ENCODE peak calls at places on chromosomes 16 and 17, in nine cellular contexts. One of them, this sample, is unnamed.

GRCh38 chr16:17607075-17607509 is 136.3 kb upstream of the XYLT1 start:
- DNase-seq in lung: no peak
- DNase-seq in CD8-positive, alpha-beta T cell: no peak
- DNase-seq in adrenal gland: no peak
- DNase-seq in heart right ventricle: no peak
- DNase-seq in testis: no peak
- DNase-seq in endodermal cell: no peak
- DNase-seq in ovary: no peak
- DNase-seq in fibroblast of lung: no peak
- DNase-seq in this sample: no peak

GRCh38 chr17:8002646-8003593 is 505 bp downstream of the GUCY2D start:
- DNase-seq in lung: no peak
- DNase-seq in CD8-positive, alpha-beta T cell: no peak
- DNase-seq in adrenal gland: no peak
- DNase-seq in heart right ventricle: no peak
- DNase-seq in testis: no peak
- DNase-seq in endodermal cell: peak; percentile 70
- DNase-seq in ovary: no peak
- DNase-seq in fibroblast of lung: no peak
- DNase-seq in this sample: no peak

GRCh38 chr17:50277357-50277754 is 3.1 kb downstream of the TMEM92 start:
- DNase-seq in lung: no peak
- DNase-seq in CD8-positive, alpha-beta T cell: no peak
- DNase-seq in adrenal gland: no peak
- DNase-seq in heart right ventricle: no peak
- DNase-seq in testis: no peak
- DNase-seq in endodermal cell: peak; percentile 56
- DNase-seq in ovary: peak; percentile 15
- DNase-seq in fibroblast of lung: no peak
- DNase-seq in this sample: no peak

GRCh38 chr17:55454906-55455474 is 33.4 kb upstream of the MMD start:
- DNase-seq in lung: no peak
- DNase-seq in CD8-positive, alpha-beta T cell: no peak
- DNase-seq in adrenal gland: no peak
- DNase-seq in heart right ventricle: no peak
- DNase-seq in testis: no peak
- DNase-seq in endodermal cell: no peak
- DNase-seq in ovary: no peak
- DNase-seq in fibroblast of lung: peak; percentile 93
- DNase-seq in this sample: no peak

GRCh38 chr17:63997341-63998048 is 656 bp upstream of the PRR29 start:
- DNase-seq in lung: no peak
- DNase-seq in CD8-positive, alpha-beta T cell: no peak
- DNase-seq in adrenal gland: peak; percentile 63
- DNase-seq in heart right ventricle: peak; percentile 53
- DNase-seq in testis: no peak
- DNase-seq in endodermal cell: no peak
- DNase-seq in ovary: no peak
- DNase-seq in fibroblast of lung: no peak
- DNase-seq in this sample: no peak

GRCh38 chr16:84225571-84225970 is 14.2 kb downstream of the KCNG4 start:
- DNase-seq in lung: no peak
- DNase-seq in CD8-positive, alpha-beta T cell: no peak
- DNase-seq in adrenal gland: no peak
- DNase-seq in heart right ventricle: no peak
- DNase-seq in testis: no peak
- DNase-seq in endodermal cell: no peak
- DNase-seq in ovary: no peak
- DNase-seq in fibroblast of lung: no peak
- DNase-seq in this sample: no peak

GRCh38 chr17:45942284-45942683 is 47.9 kb downstream of the MAPT start:
- DNase-seq in lung: no peak
- DNase-seq in CD8-positive, alpha-beta T cell: no peak
- DNase-seq in adrenal gland: peak; percentile 91
- DNase-seq in heart right ventricle: peak; percentile 82
- DNase-seq in testis: peak; percentile 22
- DNase-seq in endodermal cell: no peak
- DNase-seq in ovary: peak; percentile 33
- DNase-seq in fibroblast of lung: peak; percentile 30
- DNase-seq in this sample: peak; percentile 75

GRCh38 chr16:69294051-69294450 is 17.1 kb upstream of the VPS4A start:
- DNase-seq in lung: no peak
- DNase-seq in CD8-positive, alpha-beta T cell: no peak
- DNase-seq in adrenal gland: no peak
- DNase-seq in heart right ventricle: no peak
- DNase-seq in testis: no peak
- DNase-seq in endodermal cell: no peak
- DNase-seq in ovary: no peak
- DNase-seq in fibroblast of lung: no peak
- DNase-seq in this sample: no peak

GRCh38 chr17:71762526-71762925 is 358.3 kb upstream of the SOX9 start:
- DNase-seq in lung: no peak
- DNase-seq in CD8-positive, alpha-beta T cell: no peak
- DNase-seq in adrenal gland: no peak
- DNase-seq in heart right ventricle: no peak
- DNase-seq in testis: no peak
- DNase-seq in endodermal cell: no peak
- DNase-seq in ovary: no peak
- DNase-seq in fibroblast of lung: no peak
- DNase-seq in this sample: no peak

GRCh38 chr16:53207810-53208752 is 153.3 kb downstream of the CHD9 start:
- DNase-seq in lung: peak; percentile 55
- DNase-seq in CD8-positive, alpha-beta T cell: no peak
- DNase-seq in adrenal gland: peak; percentile 80
- DNase-seq in heart right ventricle: peak; percentile 64
- DNase-seq in testis: peak; percentile 78
- DNase-seq in endodermal cell: peak; percentile 78
- DNase-seq in ovary: peak; percentile 37
- DNase-seq in fibroblast of lung: peak; percentile 92
- DNase-seq in this sample: no peak

GRCh38 chr16:86639354-86639753 is 61.0 kb downstream of the FOXL1 start:
- DNase-seq in lung: no peak
- DNase-seq in CD8-positive, alpha-beta T cell: no peak
- DNase-seq in adrenal gland: no peak
- DNase-seq in heart right ventricle: peak; percentile 24
- DNase-seq in testis: no peak
- DNase-seq in endodermal cell: no peak
- DNase-seq in ovary: no peak
- DNase-seq in fibroblast of lung: no peak
- DNase-seq in this sample: no peak

GRCh38 chr16:27341549-27341948 is 27.8 kb downstream of the IL4R start:
- DNase-seq in lung: no peak
- DNase-seq in CD8-positive, alpha-beta T cell: no peak
- DNase-seq in adrenal gland: no peak
- DNase-seq in heart right ventricle: no peak
- DNase-seq in testis: no peak
- DNase-seq in endodermal cell: no peak
- DNase-seq in ovary: no peak
- DNase-seq in fibroblast of lung: no peak
- DNase-seq in this sample: no peak

GRCh38 chr17:50947844-50948514 is 81.8 kb upstream of the TOB1 start:
- DNase-seq in lung: peak; percentile 76
- DNase-seq in CD8-positive, alpha-beta T cell: no peak
- DNase-seq in adrenal gland: peak; percentile 91
- DNase-seq in heart right ventricle: peak; percentile 54
- DNase-seq in testis: peak; percentile 64
- DNase-seq in endodermal cell: no peak
- DNase-seq in ovary: peak; percentile 63
- DNase-seq in fibroblast of lung: no peak
- DNase-seq in this sample: no peak

GRCh38 chr16:46812781-46813555 is 18.0 kb downstream of the C16orf87 start:
- DNase-seq in lung: no peak
- DNase-seq in CD8-positive, alpha-beta T cell: no peak
- DNase-seq in adrenal gland: no peak
- DNase-seq in heart right ventricle: no peak
- DNase-seq in testis: no peak
- DNase-seq in endodermal cell: no peak
- DNase-seq in ovary: no peak
- DNase-seq in fibroblast of lung: no peak
- DNase-seq in this sample: no peak

GRCh38 chr16:35449663-35450062 is 1990.3 kb downstream of the TP53TG3F start:
- DNase-seq in lung: no peak
- DNase-seq in CD8-positive, alpha-beta T cell: no peak
- DNase-seq in adrenal gland: no peak
- DNase-seq in heart right ventricle: no peak
- DNase-seq in testis: no peak
- DNase-seq in endodermal cell: no peak
- DNase-seq in ovary: no peak
- DNase-seq in fibroblast of lung: no peak
- DNase-seq in this sample: no peak
- H3K9me3 ChIP-seq in lung: peaks cover 13% of the 10 kb centered on the region
- H3K9me3 ChIP-seq in CD8-positive, alpha-beta T cell: no peaks in the 10 kb centered on the region
- H3K9me3 ChIP-seq in adrenal gland: no peaks in the 10 kb centered on the region
- H3K9me3 ChIP-seq in heart right ventricle: peaks cover 9% of the 10 kb centered on the region
- H3K9me3 ChIP-seq in testis: no peaks in the 10 kb centered on the region
- H3K9me3 ChIP-seq in endodermal cell: peaks cover 96% of the 10 kb centered on the region
- H3K9me3 ChIP-seq in ovary: no peaks in the 10 kb centered on the region
- H3K9me3 ChIP-seq in fibroblast of lung: peaks cover 2% of the 10 kb centered on the region
- H3K9me3 ChIP-seq in this sample: no peaks in the 10 kb centered on the region

GRCh38 chr16:13864689-13865088 is 55.3 kb upstream of the ERCC4 start:
- DNase-seq in lung: no peak
- DNase-seq in CD8-positive, alpha-beta T cell: no peak
- DNase-seq in adrenal gland: no peak
- DNase-seq in heart right ventricle: no peak
- DNase-seq in testis: no peak
- DNase-seq in endodermal cell: no peak
- DNase-seq in ovary: no peak
- DNase-seq in fibroblast of lung: no peak
- DNase-seq in this sample: no peak
- H3K4me3 ChIP-seq in lung: no peak overlapping the region
- H3K4me3 ChIP-seq in CD8-positive, alpha-beta T cell: no peak overlapping the region
- H3K4me3 ChIP-seq in adrenal gland: no peak overlapping the region
- H3K4me3 ChIP-seq in heart right ventricle: no peak overlapping the region
- H3K4me3 ChIP-seq in testis: no peak overlapping the region
- H3K4me3 ChIP-seq in endodermal cell: no peak overlapping the region
- H3K4me3 ChIP-seq in ovary: no peak overlapping the region
- H3K4me3 ChIP-seq in fibroblast of lung: no peak overlapping the region
- H3K4me3 ChIP-seq in this sample: no peak overlapping the region

DNA sequence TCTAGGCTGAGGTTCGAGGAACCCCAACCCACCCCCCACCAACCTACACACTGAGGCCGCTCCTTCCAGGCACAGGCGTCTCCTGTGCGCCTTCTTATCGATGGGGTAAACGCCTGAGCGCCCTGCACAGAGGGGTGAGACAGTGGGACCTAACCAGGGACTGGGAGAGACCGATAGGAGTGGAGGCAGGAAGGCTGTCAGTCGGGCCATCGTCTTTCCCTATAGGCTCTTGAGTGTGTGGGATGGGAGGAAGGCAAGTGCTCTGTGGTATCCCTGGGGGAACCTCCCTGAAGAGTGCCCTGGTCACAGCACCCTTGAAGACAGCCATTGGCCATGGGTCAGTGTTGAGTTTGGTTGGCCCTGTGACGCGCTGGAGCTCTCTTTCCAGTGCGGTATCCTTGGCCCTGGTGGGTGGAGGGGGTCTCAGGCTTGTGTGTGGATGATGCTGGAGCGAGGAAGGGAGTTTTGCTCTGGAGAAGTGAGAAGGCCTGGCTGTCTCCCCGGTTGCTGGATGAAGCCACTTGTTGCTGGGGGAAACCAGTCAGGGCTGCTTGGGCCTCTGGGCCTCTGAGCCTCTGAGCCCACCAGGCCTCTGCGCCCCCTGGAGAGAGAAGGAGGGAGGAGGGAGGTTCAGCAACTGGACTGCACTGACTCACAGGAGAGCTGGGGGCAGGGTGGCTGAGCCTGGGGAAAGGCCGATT is 1.7 kb downstream of the GPRC5C start:
- DNase-seq in lung: no peak
- DNase-seq in CD8-positive, alpha-beta T cell: no peak
- DNase-seq in adrenal gland: no peak
- DNase-seq in heart right ventricle: no peak
- DNase-seq in testis: no peak
- DNase-seq in endodermal cell: peak; percentile 81
- DNase-seq in ovary: peak; percentile 50
- DNase-seq in fibroblast of lung: no peak
- DNase-seq in this sample: no peak
- TF ChIP-seq CTCF in lung: no peak
- TF ChIP-seq CTCF in CD8-positive, alpha-beta T cell: no peak
- TF ChIP-seq CTCF in adrenal gland: no peak
- TF ChIP-seq CTCF in heart right ventricle: no peak
- TF ChIP-seq CTCF in testis: no peak
- TF ChIP-seq CTCF in endodermal cell: no peak
- TF ChIP-seq CTCF in ovary: no peak
- TF ChIP-seq CTCF in fibroblast of lung: no peak
- TF ChIP-seq CTCF in this sample: no peak

DNA sequence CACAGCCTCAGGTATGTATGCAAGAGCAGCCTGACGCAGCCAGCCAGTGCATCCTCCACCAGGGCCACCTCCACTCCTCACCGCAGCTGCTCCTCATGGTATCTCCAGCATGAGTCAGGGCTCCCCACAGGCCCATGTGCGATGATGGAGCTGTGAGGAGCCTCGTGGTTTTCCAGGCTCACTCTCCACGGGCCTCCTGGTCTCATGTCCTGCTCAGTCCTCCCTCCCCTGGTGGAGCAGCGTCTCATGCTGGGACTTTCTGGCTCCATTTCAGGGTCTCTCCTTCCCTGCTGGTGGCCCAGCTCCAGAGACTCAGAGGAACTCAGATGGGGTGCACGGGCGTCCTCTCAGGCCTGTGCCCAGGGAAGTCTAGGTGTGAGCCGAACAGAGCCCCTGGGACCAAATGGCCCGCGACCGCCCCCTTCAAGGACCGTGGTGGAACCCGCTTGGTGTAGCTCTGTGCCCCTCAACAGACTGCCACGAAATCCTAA is 70.4 kb downstream of the METRNL start:
- DNase-seq in lung: peak; percentile 11
- DNase-seq in CD8-positive, alpha-beta T cell: no peak
- DNase-seq in adrenal gland: no peak
- DNase-seq in heart right ventricle: no peak
- DNase-seq in testis: peak; percentile 12
- DNase-seq in endodermal cell: peak; percentile 42
- DNase-seq in ovary: no peak
- DNase-seq in fibroblast of lung: no peak
- DNase-seq in this sample: peak; percentile 57
- H3K9me3 ChIP-seq in lung: no peaks in the 10 kb centered on the region
- H3K9me3 ChIP-seq in CD8-positive, alpha-beta T cell: no peaks in the 10 kb centered on the region
- H3K9me3 ChIP-seq in adrenal gland: no peaks in the 10 kb centered on the region
- H3K9me3 ChIP-seq in heart right ventricle: no peaks in the 10 kb centered on the region
- H3K9me3 ChIP-seq in testis: no peaks in the 10 kb centered on the region
- H3K9me3 ChIP-seq in endodermal cell: no peaks in the 10 kb centered on the region
- H3K9me3 ChIP-seq in ovary: no peaks in the 10 kb centered on the region
- H3K9me3 ChIP-seq in fibroblast of lung: no peaks in the 10 kb centered on the region
- H3K9me3 ChIP-seq in this sample: no peaks in the 10 kb centered on the region

This sample was measured in right atrium auricular region.